ENCODE peak calls at places on chromosomes 6 and 20, in eight cellular contexts. U is left ventricle myocardium inferior; L is IMR-90; O is brain microvascular endothelial cell; X is progenitor cell of endocrine pancreas; B is Peyer's patch; S is GM12864; E is CD8-positive, alpha-beta T cell. Z is an unnamed sample.

GRCh38 chr6:16129623-16130243 is 847 bp downstream of the MYLIP start:
- DNase-seq in S (no peak), O (no peak), L (peak; percentile 5), U (peak; percentile 26), E (no peak), X (no peak), B (peak; percentile 66), Z (no peak)

GRCh38 chr20:37872161-37872560 is 30.8 kb upstream of the VSTM2L start:
- DNase-seq in L (no peak), E (no peak), B (no peak), O (no peak), S (no peak), U (no peak), X (no peak), Z (no peak)

GRCh38 chr6:162463573-162463972 is 264.0 kb downstream of the PRKN start:
- DNase-seq in S (no peak), B (no peak), X (no peak), L (no peak), E (no peak), U (no peak), O (no peak), Z (no peak)

GRCh38 chr6:63923139-63923739 is 287.6 kb downstream of the PHF3 start:
- DNase-seq in X (no peak), U (no peak), L (peak; percentile 51), E (no peak), O (no peak), S (no peak), B (no peak), Z (peak; percentile 36)

GRCh38 chr6:45436544-45437440 is 59.1 kb upstream of the SUPT3H start:
- DNase-seq in O (peak; percentile 83), E (peak; percentile 9), L (peak; percentile 89), B (no peak), X (no peak), S (peak; percentile 10), U (no peak), Z (peak; percentile 17)

GRCh38 chr6:29403801-29404200 is 8.4 kb downstream of the OR12D2 start:
- DNase-seq in E (no peak), B (no peak), X (no peak), S (no peak), U (no peak), O (no peak), L (no peak), Z (no peak)

GRCh38 chr20:8640461-8640860 is 428.4 kb upstream of the PLCB4 start:
- DNase-seq in E (no peak), O (no peak), X (no peak), S (no peak), B (no peak), U (no peak), L (no peak), Z (no peak)

GRCh38 chr20:60266184-60266823 is 308.1 kb downstream of the CDH26 start:
- DNase-seq in U (no peak), X (no peak), S (no peak), B (no peak), O (no peak), E (no peak), L (no peak), Z (no peak)

GRCh38 chr6:140784573-140784972 is 1348.2 kb upstream of the GJE1 start:
- DNase-seq in U (no peak), E (no peak), S (no peak), B (no peak), L (peak; percentile 39), O (peak; percentile 31), X (no peak), Z (no peak)

GRCh38 chr20:21693322-21693721 is 12.1 kb upstream of the PAX1 start:
- DNase-seq in X (no peak), U (no peak), L (no peak), S (no peak), E (no peak), B (no peak), O (no peak), Z (no peak)
- TF ChIP-seq CTCF in X (peak; percentile 58), U (no peak), L (no peak), S (peak; percentile 63), E (no peak), B (no peak), O (no peak), Z (peak; percentile 39)

GRCh38 chr20:31722388-31723281 is at the start of gene BCL2L1:
- DNase-seq in E (peak; percentile 57), U (peak; percentile 88), X (peak; percentile 84), O (peak; percentile 68), B (peak; percentile 86), L (peak; percentile 82), S (no peak), Z (peak; percentile 49)
- TF ChIP-seq CTCF in E (no peak), U (peak; percentile 85), X (peak; percentile 84), O (peak; percentile 88), B (peak; percentile 86), L (peak; percentile 82), S (peak; percentile 62), Z (peak; percentile 37)

DNA sequence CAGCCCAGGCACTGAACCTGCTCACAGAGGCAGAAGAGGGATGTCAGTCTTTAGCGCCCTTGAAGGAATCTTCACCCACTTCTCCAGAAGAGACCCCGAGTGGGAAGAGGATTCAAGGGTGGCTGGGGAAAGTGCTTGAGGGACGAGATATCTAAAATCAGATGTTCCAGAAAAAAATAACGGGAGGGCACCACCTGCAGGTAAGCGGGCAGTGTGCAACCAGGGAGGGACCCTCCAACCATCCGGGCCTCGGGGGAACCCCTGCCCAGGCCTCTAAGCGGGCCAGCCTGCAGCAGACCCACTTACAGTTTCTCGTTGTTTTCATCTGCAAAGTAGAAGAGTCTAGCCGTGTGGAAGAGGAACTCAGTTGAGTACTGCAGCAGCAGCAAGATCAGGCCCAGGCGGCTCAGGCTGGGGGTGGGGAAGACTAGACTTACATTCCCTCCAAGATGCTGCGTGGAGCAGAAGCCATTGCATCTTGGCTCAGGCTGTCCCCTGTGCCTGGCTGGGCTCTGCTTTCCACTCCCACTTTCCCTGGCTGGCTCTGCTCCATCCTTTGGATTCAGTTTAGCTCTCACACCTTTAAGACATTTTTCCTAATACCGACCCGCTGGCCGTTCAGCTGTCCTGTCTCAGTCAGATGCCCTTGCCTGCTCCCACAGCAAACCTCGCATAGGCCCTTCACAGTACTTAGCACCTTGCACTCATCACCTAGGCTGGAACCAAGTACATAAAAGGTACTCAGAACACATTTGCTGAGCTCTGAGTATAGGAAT is 70.9 kb downstream of the TRAM2 start:
- DNase-seq in E (no peak), L (no peak), O (no peak), B (no peak), S (no peak), X (no peak), U (no peak), Z (no peak)
- TF ChIP-seq CTCF in E (no peak), L (no peak), O (no peak), B (no peak), S (peak; percentile 47), X (no peak), U (no peak), Z (no peak)

GRCh38 chr6:144647971-144648651 is 363.0 kb downstream of the UTRN start:
- DNase-seq in L (no peak), S (no peak), O (no peak), E (no peak), X (no peak), B (no peak), U (no peak), Z (no peak)
- TF ChIP-seq CTCF in L (no peak), S (no peak), O (peak; percentile 3), E (no peak), X (no peak), B (no peak), U (no peak), Z (peak; percentile 12)